ENCODE peak calls at places on chromosomes 2 and 18, in eight cellular contexts. V is Panc1, D is K562, Z is GM23338, K is HepG2, T is HCT116, E is upper lobe of left lung, X is GM12878. N is an unnamed sample. For H3K36me3, the result is how much of the 10 kb centered on the place peaks cover.

GRCh38 chr2:217090884-217091283 is 231.0 kb upstream of the TNP1 start:
- ATAC-seq in K (no peak), D (no peak), T (no peak), Z (no peak), X (no peak), E (no peak), V (no peak), N (no peak)

GRCh38 chr2:104654813-104655212 is 199.1 kb upstream of the POU3F3 start:
- ATAC-seq in X (no peak), T (no peak), D (no peak), Z (no peak), V (no peak), K (no peak), E (peak), N (peak)

GRCh38 chr2:237558918-237559645 is 7.3 kb upstream of the PRLH start:
- ATAC-seq in T (no peak), E (peak), V (no peak), X (no peak), K (peak), Z (no peak), D (no peak), N (peak)

GRCh38 chr2:202091476-202091875 is 18.4 kb downstream of the KIAA2012 start:
- ATAC-seq in V (no peak), K (no peak), D (no peak), Z (no peak), T (no peak), E (no peak), X (no peak), N (no peak)

GRCh38 chr2:205158404-205158803 is 523.9 kb upstream of the NRP2 start:
- ATAC-seq in V (no peak), K (no peak), Z (no peak), D (no peak), E (no peak), T (no peak), X (no peak), N (no peak)

GRCh38 chr18:12460874-12461273 is 53.1 kb downstream of the PRELID3A start:
- ATAC-seq in K (peak), D (peak), E (peak), X (no peak), T (no peak), Z (no peak), V (no peak), N (no peak)

GRCh38 chr2:226137201-226137811 is 662.3 kb downstream of the IRS1 start:
- ATAC-seq in V (no peak), D (no peak), X (peak), Z (no peak), T (peak), E (no peak), K (peak), N (no peak)

GRCh38 chr2:235836416-235837042 is 331.7 kb downstream of the GBX2 start:
- ATAC-seq in Z (peak), T (no peak), V (no peak), E (no peak), K (no peak), D (no peak), X (no peak), N (no peak)

GRCh38 chr2:171718720-171719119 is 31.5 kb downstream of the DYNC1I2 start:
- ATAC-seq in E (no peak), X (peak), Z (no peak), T (no peak), D (no peak), K (no peak), V (no peak), N (no peak)

GRCh38 chr18:59145055-59145454 is 5.4 kb downstream of the SEC11C start:
- ATAC-seq in K (no peak), T (no peak), D (no peak), Z (no peak), V (no peak), E (no peak), X (no peak), N (no peak)

GRCh38 chr18:2597639-2598038 is 26.3 kb downstream of the NDC80 start:
- ATAC-seq in K (no peak), T (no peak), E (no peak), V (no peak), D (peak), Z (no peak), X (no peak), N (no peak)

GRCh38 chr2:120520929-120521912 is 175.3 kb downstream of the INHBB start:
- ATAC-seq in V (peak), X (peak), E (peak), D (peak), K (peak), T (peak), Z (peak), N (no peak)

GRCh38 chr2:18829331-18829902 is 240.0 kb upstream of the NT5C1B start:
- ATAC-seq in Z (no peak), K (no peak), E (no peak), D (no peak), T (no peak), X (no peak), V (no peak), N (peak)

GRCh38 chr2:239729681-239730566 is 295.2 kb downstream of the NDUFA10 start:
- ATAC-seq in X (no peak), K (no peak), Z (no peak), V (no peak), T (no peak), E (no peak), D (no peak), N (no peak)

GRCh38 chr2:232315923-232316299 is 62.6 kb upstream of the ALPP start:
- ATAC-seq in D (no peak), E (no peak), V (no peak), T (no peak), X (no peak), Z (no peak), K (no peak), N (no peak)

GRCh38 chr2:55894720-55895119 is 28.9 kb downstream of the EFEMP1 start:
- ATAC-seq in E (no peak), D (peak), Z (no peak), K (no peak), V (no peak), X (no peak), T (no peak), N (no peak)

GRCh38 chr2:85560812-85561279 is 447 bp downstream of the GGCX start:
- ATAC-seq in Z (peak), K (peak), D (peak), T (peak), V (no peak), E (no peak), X (peak), N (no peak)

GRCh38 chr2:60446413-60447358 is 106.8 kb downstream of the BCL11A start:
- ATAC-seq in T (no peak), K (no peak), E (no peak), Z (peak), V (no peak), D (no peak), X (peak), N (no peak)

GRCh38 chr2:230794472-230794871 is 70.3 kb upstream of the ITM2C start:
- ATAC-seq in K (no peak), Z (no peak), T (peak), E (no peak), V (peak), D (no peak), X (no peak), N (no peak)

GRCh38 chr2:136765736-136766323 is 485 bp downstream of the THSD7B start:
- ATAC-seq in T (no peak), X (peak), V (no peak), D (no peak), Z (peak), K (no peak), E (no peak), N (no peak)

GRCh38 chr18:48959921-48960920 is 9.5 kb upstream of the SMAD7 start:
- ATAC-seq in E (no peak), K (no peak), V (no peak), D (no peak), Z (peak), X (no peak), T (peak), N (no peak)

GRCh38 chr2:238004077-238004830 is 37.4 kb downstream of the UBE2F start:
- ATAC-seq in Z (no peak), X (no peak), D (no peak), K (no peak), T (no peak), E (no peak), V (no peak), N (no peak)

GRCh38 chr18:23133860-23134779 is 1.2 kb upstream of the CABLES1 start:
- ATAC-seq in Z (peak), V (peak), X (peak), E (peak), T (peak), K (peak), D (peak), N (no peak)

GRCh38 chr2:232296766-232297525 is 81.6 kb upstream of the ALPP start:
- ATAC-seq in K (no peak), T (no peak), E (no peak), V (no peak), D (no peak), Z (no peak), X (no peak), N (no peak)

GRCh38 chr18:36536426-36536825 is 238.9 kb downstream of the FHOD3 start:
- ATAC-seq in D (no peak), X (peak), Z (peak), E (no peak), K (no peak), V (no peak), T (no peak), N (no peak)

GRCh38 chr2:69695850-69696216 is 46.1 kb upstream of the ANXA4 start:
- ATAC-seq in D (no peak), V (peak), Z (no peak), X (no peak), K (no peak), T (no peak), E (no peak), N (no peak)

GRCh38 chr2:26970928-26971627 is 641 bp downstream of the MAPRE3 start:
- ATAC-seq in D (peak), X (peak), Z (peak), E (peak), K (peak), T (peak), V (peak), N (peak)

GRCh38 chr2:62660087-62660486 is 45.4 kb upstream of the EHBP1 start:
- ATAC-seq in T (no peak), X (peak), D (no peak), Z (no peak), E (no peak), K (no peak), V (no peak), N (no peak)

GRCh38 chr2:112880081-112880531 is 30.9 kb upstream of the IL37 start:
- ATAC-seq in V (no peak), X (peak), K (no peak), T (no peak), Z (no peak), E (no peak), D (no peak), N (no peak)

GRCh38 chr2:98507940-98508689 is 63.5 kb downstream of the INPP4A start:
- ATAC-seq in X (peak), K (no peak), V (no peak), T (no peak), Z (no peak), D (peak), E (peak), N (peak)

GRCh38 chr2:65604246-65604645 is 171.8 kb upstream of the SPRED2 start:
- ATAC-seq in E (no peak), Z (no peak), T (peak), K (peak), D (peak), V (no peak), X (no peak), N (no peak)

GRCh38 chr2:205077159-205077558 is 531.9 kb downstream of the PARD3B start:
- ATAC-seq in Z (no peak), X (no peak), E (no peak), T (no peak), K (no peak), V (no peak), D (no peak), N (no peak)

GRCh38 chr18:56563568-56563967 is 74.8 kb downstream of the TXNL1 start:
- ATAC-seq in V (no peak), X (peak), D (peak), K (peak), T (peak), E (peak), Z (peak), N (no peak)

GRCh38 chr18:7830468-7830867 is 263.4 kb downstream of the PTPRM start:
- ATAC-seq in X (peak), D (peak), E (no peak), K (peak), T (peak), Z (peak), V (no peak), N (no peak)

GRCh38 chr2:187034434-187034833 is 185.5 kb upstream of the ZSWIM2 start:
- ATAC-seq in K (no peak), Z (no peak), V (no peak), D (no peak), T (no peak), E (no peak), X (no peak), N (no peak)

GRCh38 chr2:70516596-70516995 is 37.0 kb downstream of the TGFA start:
- ATAC-seq in V (no peak), K (no peak), D (no peak), X (peak), Z (no peak), T (peak), E (peak), N (no peak)

GRCh38 chr18:48852292-48852691 is 98.5 kb downstream of the SMAD7 start:
- ATAC-seq in E (no peak), X (no peak), V (no peak), K (no peak), Z (no peak), T (no peak), D (no peak), N (no peak)

GRCh38 chr2:2422621-2423020 is 91.5 kb upstream of the MYT1L start:
- ATAC-seq in D (no peak), T (no peak), Z (peak), E (no peak), K (no peak), V (no peak), X (no peak), N (no peak)

GRCh38 chr2:133504566-133505505 is 63.4 kb downstream of the NCKAP5 start:
- ATAC-seq in D (no peak), V (no peak), E (no peak), Z (no peak), T (no peak), K (no peak), X (no peak), N (no peak)

GRCh38 chr2:151423760-151424159 is 14.1 kb downstream of the RIF1 start:
- ATAC-seq in T (no peak), K (no peak), X (peak), D (no peak), Z (no peak), V (no peak), E (no peak), N (no peak)

DNA sequence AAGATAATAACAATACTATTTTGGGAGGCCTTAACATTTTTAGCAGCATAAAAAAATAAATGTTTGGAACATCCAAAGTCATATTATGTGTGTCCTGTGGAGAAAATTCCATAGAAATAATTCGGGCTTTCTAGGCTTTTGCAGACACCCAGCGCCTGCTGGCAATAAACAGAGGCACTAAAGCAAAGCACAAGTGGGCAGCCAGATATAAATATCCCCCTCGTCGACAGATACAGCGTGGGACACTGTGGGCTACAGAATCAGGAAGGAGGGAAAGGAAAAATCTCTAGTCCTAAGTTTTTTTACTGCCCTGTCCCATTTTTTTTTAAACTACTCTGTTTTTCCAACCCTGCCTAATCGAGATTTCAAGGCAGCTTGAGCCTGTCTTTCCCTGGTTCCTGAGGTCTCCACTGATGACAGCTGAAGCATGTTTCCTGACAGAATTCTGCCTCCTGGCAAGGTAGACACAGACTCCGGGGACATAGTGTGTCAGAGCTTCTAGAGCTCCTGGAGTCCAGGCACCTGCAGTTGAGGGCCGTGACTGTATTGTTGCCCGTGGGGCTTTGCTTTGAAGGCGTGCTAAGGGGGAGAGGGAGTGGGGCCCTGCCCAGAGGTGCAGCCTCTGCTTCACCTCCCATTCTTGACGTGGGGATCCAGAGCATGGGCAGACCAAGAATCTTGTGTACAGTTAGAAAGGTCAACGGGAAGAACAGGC is 232.2 kb downstream of the DCC start:
- ATAC-seq in X (no peak), K (no peak), V (no peak), T (no peak), E (no peak), Z (no peak), D (no peak), N (no peak)
- H3K36me3 ChIP-seq in X (under half), K (under half), V (under half), T (under half), E (under half), Z (under half), D (under half), N (under half)

GRCh38 chr2:157426477-157426994 is 17.4 kb downstream of the CYTIP start:
- ATAC-seq in X (no peak), K (no peak), D (no peak), Z (no peak), V (no peak), T (no peak), E (no peak), N (no peak)
- TF ChIP-seq POLR2AphosphoS5 in X (peak), K (no peak), D (no peak), Z (no peak), V (no peak), T (no peak), E (no peak), N (no peak)

GRCh38 chr2:215428060-215428910 is 7.6 kb downstream of the FN1 start:
- ATAC-seq in K (no peak), T (no peak), E (no peak), V (no peak), D (no peak), Z (no peak), X (no peak), N (no peak)
- H3K36me3 ChIP-seq in K (under half), T (under half), E (under half), V (under half), D (under half), Z (half or more), X (under half), N (under half)

DNA sequence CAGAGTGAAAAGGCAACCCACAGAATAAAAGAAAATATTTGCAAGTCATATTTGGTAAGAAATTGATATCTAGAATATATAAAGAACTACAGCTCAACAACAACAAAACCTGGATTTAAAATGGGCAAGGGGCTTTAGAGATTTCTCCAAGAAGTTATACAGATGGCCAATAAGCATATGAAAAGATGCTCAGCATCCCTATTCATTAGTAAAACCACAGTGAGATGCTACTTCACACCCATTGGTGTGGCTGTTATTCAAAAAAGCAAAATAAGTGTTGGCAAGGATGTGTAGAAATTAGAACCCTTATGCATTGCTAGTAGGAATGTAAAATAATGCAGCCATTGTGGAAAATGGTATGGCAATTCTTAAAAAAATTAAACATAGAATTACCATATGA is 29.8 kb downstream of the TANK start:
- ATAC-seq in K (no peak), X (no peak), E (no peak), V (no peak), D (no peak), T (no peak), Z (peak), N (no peak)
- TF ChIP-seq POLR2AphosphoS5 in K (no peak), X (no peak), E (no peak), V (no peak), D (no peak), T (no peak), Z (no peak), N (no peak)

DNA sequence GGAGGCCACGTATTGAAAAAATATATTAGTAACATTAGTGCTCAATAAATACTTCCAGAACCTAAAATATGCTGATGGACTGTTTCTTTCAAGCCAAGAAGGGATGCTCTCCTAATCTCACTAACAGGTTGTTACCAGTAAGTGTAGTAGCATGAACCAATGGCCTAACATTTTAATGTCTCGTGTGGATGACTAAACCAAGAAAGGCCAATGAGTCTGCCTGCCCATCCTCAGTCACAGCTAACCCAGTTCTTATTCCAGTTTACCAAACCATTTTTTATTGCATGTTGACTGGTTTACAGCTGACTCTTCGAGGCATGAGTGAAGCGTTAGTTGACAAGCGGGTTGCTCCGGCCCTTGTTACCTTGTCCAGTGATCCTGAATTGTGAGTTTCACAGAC is 45.1 kb upstream of the TNFRSF11A start:
- ATAC-seq in K (no peak), T (no peak), Z (no peak), V (no peak), D (no peak), E (no peak), X (no peak), N (no peak)
- H3K36me3 ChIP-seq in K (under half), T (under half), Z (under half), V (under half), D (under half), E (under half), X (under half), N (under half)

DNA sequence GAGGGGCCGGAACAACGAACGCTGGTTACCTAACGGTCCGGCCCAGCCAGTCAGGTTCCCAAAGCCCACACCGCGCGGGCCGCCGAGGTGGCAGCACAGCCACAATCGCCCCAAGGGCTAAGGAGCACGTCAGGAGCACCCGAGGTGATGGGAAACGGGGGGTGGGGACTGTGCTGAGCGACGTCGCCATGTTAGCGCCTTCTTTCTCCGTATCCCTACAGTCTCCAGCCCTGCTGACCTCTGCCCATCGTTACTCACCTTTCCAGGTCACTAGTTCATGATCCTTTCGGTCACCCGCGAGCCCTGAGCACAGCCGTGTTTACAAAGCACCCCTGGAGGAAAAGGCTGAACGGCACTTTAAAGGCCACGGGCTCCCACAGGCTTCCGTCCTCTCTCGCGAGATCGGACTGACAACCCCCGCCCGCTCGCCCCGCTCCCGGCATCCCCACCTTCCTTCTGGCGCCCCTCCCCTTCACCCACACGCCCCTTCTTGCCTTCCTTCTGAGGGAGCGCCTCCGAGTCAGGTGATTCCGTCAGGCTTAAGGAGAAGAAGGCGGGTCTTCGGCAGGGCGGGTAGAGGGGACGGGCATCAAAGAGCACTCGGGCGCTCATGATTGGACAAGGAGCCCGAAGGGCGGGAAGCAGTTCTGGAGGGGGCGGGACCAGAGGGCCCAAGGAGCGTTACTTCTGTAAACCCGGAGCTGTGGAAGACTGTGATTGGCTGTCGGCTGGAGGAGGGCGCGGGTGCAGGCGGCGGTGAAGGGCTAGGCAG is at the start of gene ATF2:
- ATAC-seq in V (peak), T (peak), E (peak), Z (peak), D (peak), X (peak), K (peak), N (peak)
- TF ChIP-seq POLR2AphosphoS5 in V (peak), T (peak), E (peak), Z (peak), D (peak), X (peak), K (peak), N (peak)

N was measured in gastroesophageal sphincter.